ENCODE peak calls at places on chromosomes 12 and 14, in six cellular contexts. L, I, Y, C, X and V are unnamed samples.

GRCh38 chr12:71315328-71315960 is 124.2 kb upstream of the LGR5 start:
- DNase-seq in Y (no peak), L (no peak), X (no peak), C (no peak), I (no peak), V (no peak)

GRCh38 chr14:78725086-78725485 is 554.9 kb downstream of the NRXN3 start:
- DNase-seq in Y (no peak), C (no peak), I (no peak), X (no peak), L (no peak), V (no peak)

GRCh38 chr12:31599053-31599452 is 8.1 kb upstream of the DENND5B start:
- DNase-seq in I (no peak), C (no peak), L (no peak), Y (no peak), X (no peak), V (peak)

GRCh38 chr14:71467419-71467818 is 464.8 kb upstream of the RGS6 start:
- DNase-seq in I (no peak), C (peak), Y (no peak), X (no peak), L (no peak), V (no peak)

GRCh38 chr12:8491848-8492530 is 21.3 kb upstream of the CLEC4D start:
- DNase-seq in X (no peak), Y (no peak), C (no peak), L (no peak), I (no peak), V (no peak)

GRCh38 chr14:22848391-22849164 is 12.2 kb downstream of the MMP14 start:
- DNase-seq in I (no peak), X (peak), C (peak), Y (peak), L (peak), V (no peak)

GRCh38 chr12:55899035-55899434 is 28.7 kb downstream of the PYM1 start:
- DNase-seq in L (no peak), I (peak), X (no peak), C (peak), Y (peak), V (no peak)

GRCh38 chr14:88327497-88327896 is 4.4 kb upstream of the KCNK10 start:
- DNase-seq in L (no peak), X (no peak), I (no peak), C (no peak), Y (no peak), V (no peak)

GRCh38 chr12:64160718-64161060 is 61.4 kb downstream of the KICS2 start:
- DNase-seq in X (no peak), Y (peak), L (no peak), C (peak), I (no peak), V (no peak)

GRCh38 chr14:53532871-53533270 is 379.7 kb upstream of the DDHD1 start:
- DNase-seq in X (no peak), L (no peak), I (no peak), Y (no peak), C (no peak), V (no peak)

GRCh38 chr12:8050600-8051250 is 15.4 kb downstream of the C3AR1 start:
- DNase-seq in Y (no peak), C (no peak), I (no peak), X (no peak), L (no peak), V (no peak)

GRCh38 chr12:7058850-7059249 is 1.7 kb upstream of the C1S start:
- DNase-seq in Y (no peak), L (no peak), C (no peak), I (no peak), X (no peak), V (no peak)

GRCh38 chr12:69055706-69056105 is 122.7 kb upstream of the CPM start:
- DNase-seq in Y (no peak), I (no peak), C (no peak), L (no peak), X (no peak), V (no peak)

GRCh38 chr14:88614218-88614907 is 51.5 kb downstream of the ZC3H14 start:
- DNase-seq in Y (peak), X (no peak), L (no peak), I (no peak), C (peak), V (peak)

GRCh38 chr12:122867701-122868461 is 28.0 kb downstream of the VPS37B start:
- DNase-seq in L (no peak), X (peak), Y (no peak), I (no peak), C (no peak), V (no peak)

GRCh38 chr14:76918751-76919421 is 92.7 kb downstream of the LRRC74A start:
- DNase-seq in X (peak), C (peak), Y (peak), I (peak), L (peak), V (no peak)
- TF ChIP-seq CTCF in X (peak), C (peak), Y (peak), I (peak), L (peak), V (no peak)

GRCh38 chr12:54026640-54027441 is 1.4 kb upstream of the HOXC6 start:
- DNase-seq in L (no peak), C (no peak), I (no peak), Y (no peak), X (no peak), V (no peak)

GRCh38 chr12:54025507-54026393 is 2.5 kb upstream of the HOXC6 start:
- DNase-seq in X (no peak), Y (no peak), C (no peak), L (no peak), I (no peak), V (no peak)

GRCh38 chr12:54022960-54023884 is 5.0 kb upstream of the HOXC6 start:
- DNase-seq in Y (no peak), I (no peak), L (no peak), C (no peak), X (no peak), V (no peak)

GRCh38 chr12:54024127-54024526 is 4.1 kb upstream of the HOXC6 start:
- DNase-seq in X (no peak), C (no peak), L (no peak), Y (no peak), I (no peak), V (no peak)

DNA sequence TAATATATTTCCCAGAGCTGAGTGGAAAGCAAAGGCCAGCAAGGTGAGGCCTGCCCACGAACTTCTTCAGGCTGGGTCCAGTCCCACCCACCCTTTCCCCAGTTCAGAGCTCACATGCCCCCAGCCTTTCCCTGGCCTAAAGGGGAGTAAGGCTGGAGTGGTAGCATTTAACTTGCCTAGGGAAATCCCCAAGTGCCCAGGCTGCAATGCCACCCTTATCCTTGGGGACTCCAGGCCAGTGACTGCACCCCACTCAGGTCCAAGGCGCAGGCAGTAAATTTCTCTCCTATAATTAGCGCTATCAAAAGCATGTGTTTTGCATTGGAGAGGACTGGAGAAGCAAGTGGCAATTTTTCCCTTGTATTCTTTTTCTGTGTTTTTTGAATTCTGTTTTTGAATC is 3.7 kb upstream of the HOXC6 start:
- DNase-seq in X (no peak), L (no peak), I (no peak), Y (no peak), C (no peak), V (no peak)
- H3K4me3 ChIP-seq in X (no peak), L (no peak), I (no peak), Y (no peak), C (no peak), V (no peak)

GRCh38 chr14:59265808-59266207 is 77.3 kb downstream of the DAAM1 start:
- DNase-seq in I (peak), X (no peak), L (no peak), Y (no peak), C (no peak), V (no peak)

GRCh38 chr14:59261334-59261733 is 72.9 kb downstream of the DAAM1 start:
- DNase-seq in I (no peak), X (no peak), C (no peak), Y (no peak), L (no peak), V (no peak)

GRCh38 chr14:59267046-59267445 is 78.6 kb downstream of the DAAM1 start:
- DNase-seq in L (no peak), Y (peak), C (no peak), I (no peak), X (no peak), V (peak)

GRCh38 chr14:59268011-59268410 is 79.5 kb downstream of the DAAM1 start:
- DNase-seq in L (no peak), X (no peak), Y (no peak), C (peak), I (no peak), V (no peak)

GRCh38 chr14:59262717-59263469 is 74.4 kb downstream of the DAAM1 start:
- DNase-seq in C (no peak), L (no peak), Y (no peak), X (no peak), I (no peak), V (no peak)
- TF ChIP-seq CTCF in C (peak), L (no peak), Y (no peak), X (peak), I (peak), V (peak)

DNA sequence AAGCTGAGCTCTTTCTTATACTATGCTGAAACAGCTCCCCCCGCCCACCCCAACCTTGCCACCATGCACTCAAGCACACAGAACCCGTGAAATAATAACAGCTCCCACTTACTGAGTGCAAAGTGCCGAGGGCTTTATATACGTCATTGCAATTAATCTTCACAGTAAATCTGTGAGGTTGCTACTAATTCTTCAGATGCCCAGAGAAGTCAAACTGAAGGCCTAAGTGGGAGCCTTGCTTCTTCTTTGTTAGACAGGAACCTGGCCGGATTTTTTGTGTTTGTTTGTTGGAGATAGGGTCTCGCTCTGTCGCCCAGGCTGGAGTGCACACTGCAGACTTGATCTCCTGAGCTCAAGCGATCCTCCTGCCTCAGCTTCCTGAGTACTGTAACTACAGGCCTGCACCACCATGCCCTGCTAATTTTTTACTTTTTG is 34.0 kb downstream of the VCPKMT start:
- DNase-seq in L (no peak), C (no peak), X (no peak), I (no peak), Y (no peak), V (peak)
- H3K4me3 ChIP-seq in L (no peak), C (no peak), X (no peak), I (no peak), Y (no peak), V (peak)

GRCh38 chr12:115762934-115763333 is 514.6 kb downstream of the MED13L start:
- DNase-seq in Y (no peak), C (no peak), L (no peak), X (no peak), I (no peak), V (no peak)
- TF ChIP-seq CTCF in Y (no peak), C (no peak), L (no peak), X (no peak), I (no peak), V (no peak)

GRCh38 chr12:113534555-113534954 is 62.9 kb upstream of the LHX5 start:
- DNase-seq in X (no peak), Y (no peak), C (no peak), L (no peak), I (no peak), V (no peak)
- H3K4me3 ChIP-seq in X (no peak), Y (no peak), C (no peak), L (no peak), I (no peak), V (no peak)

DNA sequence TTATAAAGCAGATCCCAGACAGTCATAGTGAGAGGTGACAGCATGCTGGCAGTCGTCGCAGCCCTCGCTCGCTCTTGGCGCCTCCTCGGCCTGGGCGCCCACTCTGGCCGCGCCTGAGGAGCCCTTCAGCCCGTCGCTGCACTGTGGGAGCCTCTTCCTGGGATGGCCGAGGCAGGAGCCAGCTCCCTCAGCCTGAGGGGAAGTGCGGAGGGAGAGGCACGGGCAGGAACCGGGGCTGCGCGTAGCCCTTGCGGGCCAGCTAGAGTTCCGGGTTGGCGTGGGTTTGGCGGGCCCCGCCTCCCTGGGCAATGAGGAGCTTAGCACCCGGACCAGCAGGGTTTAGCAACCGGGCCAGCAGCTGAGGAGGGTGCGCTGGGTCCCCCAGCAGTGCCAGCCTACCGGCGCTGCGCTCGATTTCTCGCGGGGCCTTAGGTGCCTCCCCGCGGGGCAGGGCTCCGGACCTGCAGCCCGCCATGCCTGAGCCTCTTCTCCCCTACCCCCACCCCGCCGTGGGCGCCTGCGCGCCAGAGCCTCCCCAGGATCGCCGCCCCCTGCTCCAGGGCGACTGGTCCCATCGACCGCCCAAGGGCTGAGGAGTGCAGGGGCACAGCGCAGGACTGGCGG is 451.2 kb upstream of the DCN start:
- DNase-seq in X (no peak), I (no peak), C (no peak), L (no peak), Y (no peak), V (no peak)
- TF ChIP-seq CTCF in X (no peak), I (no peak), C (no peak), L (no peak), Y (no peak), V (no peak)